ENCODE peak calls at places on chromosomes 5 and 9, in six cellular contexts. One of them, this sample, is unnamed.

GRCh38 chr9:110912701-110913291 is 125.5 kb downstream of the LPAR1 start:
- DNase-seq in B cell: no peak
- DNase-seq in AG10803: peak
- DNase-seq in stimulated activated naive CD8-positive, alpha-beta T cell treated with anti-CD3 and anti-CD28 coated beads, Interleukin-15, Interleukin-2, amounts not matched to agents 100 U/mL and 50 U/mL, for 24 hours: no peak
- DNase-seq in CD8-positive, alpha-beta memory T cell: no peak
- DNase-seq in cerebellum: no peak
- DNase-seq in this sample: no peak

GRCh38 chr9:32378496-32378895 is 5.9 kb upstream of the ACO1 start:
- DNase-seq in B cell: peak
- DNase-seq in AG10803: peak
- DNase-seq in stimulated activated naive CD8-positive, alpha-beta T cell treated with anti-CD3 and anti-CD28 coated beads, Interleukin-15, Interleukin-2, amounts not matched to agents 100 U/mL and 50 U/mL, for 24 hours: peak
- DNase-seq in CD8-positive, alpha-beta memory T cell: no peak
- DNase-seq in cerebellum: peak
- DNase-seq in this sample: peak

GRCh38 chr9:38046669-38047300 is 22.2 kb downstream of the SHB start:
- DNase-seq in B cell: no peak
- DNase-seq in AG10803: peak
- DNase-seq in stimulated activated naive CD8-positive, alpha-beta T cell treated with anti-CD3 and anti-CD28 coated beads, Interleukin-15, Interleukin-2, amounts not matched to agents 100 U/mL and 50 U/mL, for 24 hours: no peak
- DNase-seq in CD8-positive, alpha-beta memory T cell: no peak
- DNase-seq in cerebellum: no peak
- DNase-seq in this sample: no peak

GRCh38 chr9:131478421-131478868 is 24.3 kb upstream of the POMT1 start:
- DNase-seq in B cell: peak
- DNase-seq in AG10803: peak
- DNase-seq in stimulated activated naive CD8-positive, alpha-beta T cell treated with anti-CD3 and anti-CD28 coated beads, Interleukin-15, Interleukin-2, amounts not matched to agents 100 U/mL and 50 U/mL, for 24 hours: peak
- DNase-seq in CD8-positive, alpha-beta memory T cell: peak
- DNase-seq in cerebellum: no peak
- DNase-seq in this sample: no peak

GRCh38 chr9:20297646-20298084 is 324.6 kb downstream of the MLLT3 start:
- DNase-seq in B cell: no peak
- DNase-seq in AG10803: peak
- DNase-seq in stimulated activated naive CD8-positive, alpha-beta T cell treated with anti-CD3 and anti-CD28 coated beads, Interleukin-15, Interleukin-2, amounts not matched to agents 100 U/mL and 50 U/mL, for 24 hours: no peak
- DNase-seq in CD8-positive, alpha-beta memory T cell: no peak
- DNase-seq in cerebellum: no peak
- DNase-seq in this sample: no peak

GRCh38 chr9:32782476-32783167 is 718 bp upstream of the TMEM215 start:
- DNase-seq in B cell: no peak
- DNase-seq in AG10803: no peak
- DNase-seq in stimulated activated naive CD8-positive, alpha-beta T cell treated with anti-CD3 and anti-CD28 coated beads, Interleukin-15, Interleukin-2, amounts not matched to agents 100 U/mL and 50 U/mL, for 24 hours: no peak
- DNase-seq in CD8-positive, alpha-beta memory T cell: no peak
- DNase-seq in cerebellum: no peak
- DNase-seq in this sample: no peak

GRCh38 chr9:35667939-35668338 is 2.9 kb upstream of the ARHGEF39 start:
- DNase-seq in B cell: no peak
- DNase-seq in AG10803: no peak
- DNase-seq in stimulated activated naive CD8-positive, alpha-beta T cell treated with anti-CD3 and anti-CD28 coated beads, Interleukin-15, Interleukin-2, amounts not matched to agents 100 U/mL and 50 U/mL, for 24 hours: no peak
- DNase-seq in CD8-positive, alpha-beta memory T cell: no peak
- DNase-seq in cerebellum: no peak
- DNase-seq in this sample: no peak

GRCh38 chr9:126692759-126693427 is 79.2 kb downstream of the LMX1B start:
- DNase-seq in B cell: no peak
- DNase-seq in AG10803: no peak
- DNase-seq in stimulated activated naive CD8-positive, alpha-beta T cell treated with anti-CD3 and anti-CD28 coated beads, Interleukin-15, Interleukin-2, amounts not matched to agents 100 U/mL and 50 U/mL, for 24 hours: no peak
- DNase-seq in CD8-positive, alpha-beta memory T cell: no peak
- DNase-seq in cerebellum: no peak
- DNase-seq in this sample: no peak

GRCh38 chr9:93701494-93702218 is 125.3 kb downstream of the PHF2 start:
- DNase-seq in B cell: no peak
- DNase-seq in AG10803: no peak
- DNase-seq in stimulated activated naive CD8-positive, alpha-beta T cell treated with anti-CD3 and anti-CD28 coated beads, Interleukin-15, Interleukin-2, amounts not matched to agents 100 U/mL and 50 U/mL, for 24 hours: no peak
- DNase-seq in CD8-positive, alpha-beta memory T cell: no peak
- DNase-seq in cerebellum: no peak
- DNase-seq in this sample: no peak

GRCh38 chr9:69940668-69941067 is 103.0 kb upstream of the MAMDC2 start:
- DNase-seq in B cell: no peak
- DNase-seq in AG10803: no peak
- DNase-seq in stimulated activated naive CD8-positive, alpha-beta T cell treated with anti-CD3 and anti-CD28 coated beads, Interleukin-15, Interleukin-2, amounts not matched to agents 100 U/mL and 50 U/mL, for 24 hours: no peak
- DNase-seq in CD8-positive, alpha-beta memory T cell: no peak
- DNase-seq in cerebellum: no peak
- DNase-seq in this sample: no peak

GRCh38 chr9:95107976-95108375 is 209.5 kb downstream of the FANCC start:
- DNase-seq in B cell: no peak
- DNase-seq in AG10803: no peak
- DNase-seq in stimulated activated naive CD8-positive, alpha-beta T cell treated with anti-CD3 and anti-CD28 coated beads, Interleukin-15, Interleukin-2, amounts not matched to agents 100 U/mL and 50 U/mL, for 24 hours: no peak
- DNase-seq in CD8-positive, alpha-beta memory T cell: no peak
- DNase-seq in cerebellum: no peak
- DNase-seq in this sample: no peak

GRCh38 chr5:14706615-14707021 is 42.1 kb downstream of the OTULIN start:
- DNase-seq in B cell: no peak
- DNase-seq in AG10803: peak
- DNase-seq in stimulated activated naive CD8-positive, alpha-beta T cell treated with anti-CD3 and anti-CD28 coated beads, Interleukin-15, Interleukin-2, amounts not matched to agents 100 U/mL and 50 U/mL, for 24 hours: no peak
- DNase-seq in CD8-positive, alpha-beta memory T cell: peak
- DNase-seq in cerebellum: no peak
- DNase-seq in this sample: no peak

GRCh38 chr9:18442629-18443491 is 31.1 kb upstream of the ADAMTSL1 start:
- DNase-seq in B cell: peak
- DNase-seq in AG10803: peak
- DNase-seq in stimulated activated naive CD8-positive, alpha-beta T cell treated with anti-CD3 and anti-CD28 coated beads, Interleukin-15, Interleukin-2, amounts not matched to agents 100 U/mL and 50 U/mL, for 24 hours: peak
- DNase-seq in CD8-positive, alpha-beta memory T cell: peak
- DNase-seq in cerebellum: peak
- DNase-seq in this sample: peak

GRCh38 chr9:22129134-22129533 is 120.0 kb upstream of the CDKN2B start:
- DNase-seq in B cell: no peak
- DNase-seq in AG10803: peak
- DNase-seq in stimulated activated naive CD8-positive, alpha-beta T cell treated with anti-CD3 and anti-CD28 coated beads, Interleukin-15, Interleukin-2, amounts not matched to agents 100 U/mL and 50 U/mL, for 24 hours: no peak
- DNase-seq in CD8-positive, alpha-beta memory T cell: no peak
- DNase-seq in cerebellum: no peak
- DNase-seq in this sample: no peak

GRCh38 chr5:179256229-179257189 is 88.8 kb downstream of the ADAMTS2 start:
- DNase-seq in B cell: peak
- DNase-seq in AG10803: peak
- DNase-seq in stimulated activated naive CD8-positive, alpha-beta T cell treated with anti-CD3 and anti-CD28 coated beads, Interleukin-15, Interleukin-2, amounts not matched to agents 100 U/mL and 50 U/mL, for 24 hours: no peak
- DNase-seq in CD8-positive, alpha-beta memory T cell: no peak
- DNase-seq in cerebellum: no peak
- DNase-seq in this sample: no peak

GRCh38 chr9:128651798-128652197 is 4.8 kb downstream of the DYNC2I2 start:
- DNase-seq in B cell: no peak
- DNase-seq in AG10803: no peak
- DNase-seq in stimulated activated naive CD8-positive, alpha-beta T cell treated with anti-CD3 and anti-CD28 coated beads, Interleukin-15, Interleukin-2, amounts not matched to agents 100 U/mL and 50 U/mL, for 24 hours: no peak
- DNase-seq in CD8-positive, alpha-beta memory T cell: no peak
- DNase-seq in cerebellum: no peak
- DNase-seq in this sample: no peak

GRCh38 chr9:119697996-119698395 is 328.8 kb upstream of the BRINP1 start:
- DNase-seq in B cell: no peak
- DNase-seq in AG10803: no peak
- DNase-seq in stimulated activated naive CD8-positive, alpha-beta T cell treated with anti-CD3 and anti-CD28 coated beads, Interleukin-15, Interleukin-2, amounts not matched to agents 100 U/mL and 50 U/mL, for 24 hours: no peak
- DNase-seq in CD8-positive, alpha-beta memory T cell: no peak
- DNase-seq in cerebellum: no peak
- DNase-seq in this sample: no peak